ENCODE peak calls at places on chromosome 22, in seven cellular contexts. G is stomach; Z is CD4-positive, CD25-positive, alpha-beta regulatory T cell; H is neural progenitor cell; K is astrocyte; I is sigmoid colon; W is aorta. D is an unnamed sample. For H3K4me1, the result is how much of the 10 kb centered on the place peaks cover.

GRCh38 chr22:48258841-48259240 is 1496.4 kb downstream of the TBC1D22A start:
- DNase-seq in I (no peak), K (no peak), W (no peak), G (no peak), Z (no peak), H (no peak), D (no peak)

GRCh38 chr22:24486501-24486921 is 8.6 kb upstream of the UPB1 start:
- DNase-seq in Z (peak), G (no peak), W (no peak), I (no peak), H (no peak), K (peak), D (no peak)

GRCh38 chr22:40215266-40215665 is 37.5 kb downstream of the TNRC6B start:
- DNase-seq in G (peak), I (no peak), K (no peak), W (no peak), H (no peak), Z (peak), D (no peak)

GRCh38 chr22:24516301-24516737 is 21.2 kb downstream of the UPB1 start:
- DNase-seq in Z (no peak), H (no peak), K (peak), I (no peak), G (no peak), W (no peak), D (no peak)

GRCh38 chr22:29080061-29080975 is 7.5 kb downstream of the KREMEN1 start:
- DNase-seq in G (no peak), W (no peak), I (no peak), K (no peak), Z (no peak), H (no peak), D (no peak)

GRCh38 chr22:24176630-24177029 is 4.7 kb upstream of the SUSD2 start:
- DNase-seq in G (no peak), Z (no peak), H (no peak), K (no peak), W (peak), I (peak), D (no peak)

GRCh38 chr22:45469573-45470383 is 32.9 kb upstream of the FBLN1 start:
- DNase-seq in G (no peak), H (no peak), I (peak), K (no peak), Z (no peak), W (peak), D (no peak)

GRCh38 chr22:36323855-36324331 is 63.9 kb downstream of the MYH9 start:
- DNase-seq in W (peak), G (no peak), H (no peak), Z (no peak), K (peak), I (no peak), D (no peak)

GRCh38 chr22:17348464-17349103 is 20.7 kb upstream of the CECR2 start:
- DNase-seq in K (no peak), H (no peak), G (no peak), I (no peak), W (no peak), Z (no peak), D (no peak)

GRCh38 chr22:44352378-44353062 is 39.8 kb upstream of the SHISAL1 start:
- DNase-seq in H (no peak), W (peak), K (no peak), G (no peak), Z (no peak), I (peak), D (no peak)

GRCh38 chr22:18023509-18024275 is 669 bp downstream of the MICAL3 start:
- DNase-seq in H (peak), K (peak), W (peak), Z (peak), G (peak), I (peak), D (no peak)

GRCh38 chr22:46661221-46661851 is 41.1 kb downstream of the GRAMD4 start:
- DNase-seq in H (no peak), W (no peak), Z (peak), I (no peak), K (peak), G (no peak), D (peak)

GRCh38 chr22:36373258-36373579 is 14.5 kb downstream of the MYH9 start:
- DNase-seq in G (no peak), K (no peak), I (no peak), H (no peak), W (peak), Z (no peak), D (no peak)

GRCh38 chr22:37378642-37379058 is 48.6 kb downstream of the ELFN2 start:
- DNase-seq in K (no peak), Z (no peak), I (no peak), G (no peak), H (no peak), W (no peak), D (no peak)

GRCh38 chr22:33564683-33565082 is 355.6 kb downstream of the LARGE1 start:
- DNase-seq in K (no peak), H (no peak), I (no peak), W (no peak), Z (no peak), G (no peak), D (no peak)

GRCh38 chr22:40552070-40552469 is 84.4 kb downstream of the MRTFA start:
- DNase-seq in Z (no peak), W (no peak), I (no peak), G (no peak), H (no peak), K (no peak), D (no peak)

GRCh38 chr22:25492950-25493790 is 71.3 kb upstream of the GRK3 start:
- DNase-seq in I (no peak), W (no peak), K (no peak), H (no peak), Z (no peak), G (no peak), D (no peak)

GRCh38 chr22:25447689-25448434 is 116.6 kb upstream of the GRK3 start:
- DNase-seq in I (peak), H (peak), G (peak), K (peak), Z (peak), W (peak), D (peak)

GRCh38 chr22:25334091-25334490 is 114.7 kb downstream of the CRYBB2 start:
- DNase-seq in K (no peak), Z (peak), W (no peak), G (peak), I (no peak), H (peak), D (no peak)

GRCh38 chr22:40723396-40723933 is 44.2 kb downstream of the MCHR1 start:
- DNase-seq in H (no peak), I (no peak), G (no peak), W (no peak), Z (no peak), K (no peak), D (no peak)

GRCh38 chr22:48075604-48076400 is 1313.4 kb downstream of the TBC1D22A start:
- DNase-seq in I (peak), K (no peak), Z (no peak), G (no peak), W (no peak), H (no peak), D (no peak)

GRCh38 chr22:29695129-29695926 is 24.5 kb upstream of the CABP7 start:
- DNase-seq in G (no peak), I (no peak), H (no peak), K (no peak), Z (no peak), W (no peak), D (no peak)

GRCh38 chr22:23383491-23384450 is 196.3 kb downstream of the IGLL1 start:
- DNase-seq in W (peak), Z (no peak), I (no peak), G (peak), K (no peak), H (peak), D (no peak)

GRCh38 chr22:46084376-46084775 is 66.0 kb upstream of the PPARA start:
- DNase-seq in H (no peak), W (peak), G (no peak), I (no peak), K (no peak), Z (no peak), D (no peak)

GRCh38 chr22:23060612-23061400 is 9.5 kb upstream of the GNAZ start:
- DNase-seq in G (peak), H (no peak), I (no peak), Z (no peak), W (peak), K (no peak), D (no peak)

GRCh38 chr22:23180301-23180892 is at the start of gene BCR:
- DNase-seq in I (peak), K (peak), Z (peak), G (peak), W (peak), H (peak), D (peak)

GRCh38 chr22:43202756-43203155 is 15.8 kb upstream of the TTLL12 start:
- DNase-seq in H (no peak), G (no peak), Z (no peak), K (no peak), I (no peak), W (peak), D (no peak)
- H3K4me3 ChIP-seq in H (no peak), G (no peak), Z (no peak), K (no peak), I (no peak), W (no peak), D (no peak)

GRCh38 chr22:31286360-31287255 is 5.7 kb downstream of the PIK3IP1 start:
- DNase-seq in Z (peak), I (peak), H (no peak), K (no peak), W (no peak), G (no peak), D (peak)

GRCh38 chr22:31289335-31289734 is 3.0 kb downstream of the PIK3IP1 start:
- DNase-seq in H (no peak), W (no peak), Z (peak), K (no peak), G (peak), I (peak), D (no peak)

GRCh38 chr22:31290494-31291402 is 1.5 kb downstream of the PIK3IP1 start:
- DNase-seq in Z (peak), G (peak), K (peak), H (peak), I (peak), W (peak), D (peak)

GRCh38 chr22:31288496-31289235 is 3.6 kb downstream of the PIK3IP1 start:
- DNase-seq in H (no peak), K (no peak), G (no peak), Z (peak), W (no peak), I (peak), D (no peak)

GRCh38 chr22:31287818-31288495 is 4.3 kb downstream of the PIK3IP1 start:
- DNase-seq in G (no peak), H (no peak), W (no peak), K (no peak), Z (no peak), I (peak), D (no peak)
- H3K4me1 ChIP-seq in G (half or more), H (under half), W (under half), K (under half), Z (half or more), I (half or more), D (half or more)

DNA sequence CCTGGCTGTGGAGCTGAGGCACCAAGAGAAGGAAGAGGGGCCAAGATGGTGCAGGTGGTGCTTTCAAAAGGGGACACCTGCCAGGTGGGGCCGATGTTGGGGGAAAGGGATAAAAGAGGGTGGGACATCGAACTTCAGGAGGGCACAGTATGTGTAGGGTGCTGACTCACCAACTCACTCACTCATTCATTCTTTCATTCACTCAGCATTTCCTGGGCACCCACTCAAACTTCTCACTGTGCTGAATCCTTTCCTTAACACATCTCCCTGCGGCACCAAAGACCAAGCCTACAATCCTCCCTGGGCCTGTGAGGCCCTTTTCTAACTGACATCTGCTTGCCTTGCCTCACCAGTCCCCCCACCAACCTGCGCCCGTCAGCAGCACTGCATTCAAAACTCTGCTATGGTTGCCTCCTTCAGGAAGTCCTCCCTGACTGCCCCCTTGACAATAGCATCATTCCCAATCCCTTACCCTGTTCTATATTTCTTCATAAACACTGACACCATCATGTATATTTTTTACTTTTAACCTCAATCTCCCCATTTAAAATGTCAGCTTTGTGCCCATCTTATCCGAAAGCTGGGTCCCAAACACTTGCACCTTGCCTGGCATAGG is 246.6 kb downstream of the MN1 start:
- DNase-seq in W (no peak), H (no peak), I (no peak), K (peak), Z (no peak), G (no peak), D (no peak)
- H3K27ac ChIP-seq in W (no peak), H (no peak), I (no peak), K (no peak), Z (no peak), G (no peak), D (no peak)

DNA sequence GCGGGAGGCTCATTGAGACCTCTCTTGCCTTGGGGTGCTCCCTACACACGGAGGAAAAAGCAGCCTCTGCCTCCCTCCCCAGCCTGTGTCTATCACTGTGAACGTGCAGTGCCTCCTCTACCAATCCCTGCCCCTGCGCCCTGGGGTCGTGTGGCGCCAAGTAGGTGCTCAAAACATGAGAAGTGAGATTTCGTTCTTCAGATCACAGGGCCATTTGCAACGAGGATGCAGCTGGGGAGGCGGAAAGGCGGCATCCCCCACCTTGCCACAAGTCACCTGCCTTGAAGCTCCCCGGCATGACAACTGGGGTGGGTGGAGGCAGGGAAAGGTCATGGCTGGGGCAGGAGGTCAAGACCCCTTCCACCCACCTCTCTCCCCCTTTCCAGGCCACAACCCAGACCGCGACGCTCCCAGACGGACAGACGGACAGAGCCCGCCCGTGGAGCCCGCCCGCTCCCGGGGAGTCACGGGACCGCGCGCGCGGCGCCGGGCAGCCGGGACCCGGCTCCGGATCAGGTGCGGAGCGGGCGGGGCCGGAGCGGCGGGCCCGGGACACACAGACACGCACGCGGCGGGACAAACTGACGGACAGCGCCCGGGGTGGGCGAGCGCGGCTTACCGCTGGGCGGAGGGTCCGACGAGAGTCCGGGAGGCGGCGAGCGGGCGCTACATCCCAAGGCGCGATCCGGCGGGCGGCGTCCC is 487 bp downstream of the KCNJ4 start:
- DNase-seq in H (peak), Z (peak), W (no peak), K (no peak), I (no peak), G (no peak), D (no peak)
- H3K4me3 ChIP-seq in H (peak), Z (no peak), W (peak), K (no peak), I (no peak), G (peak), D (peak)

DNA sequence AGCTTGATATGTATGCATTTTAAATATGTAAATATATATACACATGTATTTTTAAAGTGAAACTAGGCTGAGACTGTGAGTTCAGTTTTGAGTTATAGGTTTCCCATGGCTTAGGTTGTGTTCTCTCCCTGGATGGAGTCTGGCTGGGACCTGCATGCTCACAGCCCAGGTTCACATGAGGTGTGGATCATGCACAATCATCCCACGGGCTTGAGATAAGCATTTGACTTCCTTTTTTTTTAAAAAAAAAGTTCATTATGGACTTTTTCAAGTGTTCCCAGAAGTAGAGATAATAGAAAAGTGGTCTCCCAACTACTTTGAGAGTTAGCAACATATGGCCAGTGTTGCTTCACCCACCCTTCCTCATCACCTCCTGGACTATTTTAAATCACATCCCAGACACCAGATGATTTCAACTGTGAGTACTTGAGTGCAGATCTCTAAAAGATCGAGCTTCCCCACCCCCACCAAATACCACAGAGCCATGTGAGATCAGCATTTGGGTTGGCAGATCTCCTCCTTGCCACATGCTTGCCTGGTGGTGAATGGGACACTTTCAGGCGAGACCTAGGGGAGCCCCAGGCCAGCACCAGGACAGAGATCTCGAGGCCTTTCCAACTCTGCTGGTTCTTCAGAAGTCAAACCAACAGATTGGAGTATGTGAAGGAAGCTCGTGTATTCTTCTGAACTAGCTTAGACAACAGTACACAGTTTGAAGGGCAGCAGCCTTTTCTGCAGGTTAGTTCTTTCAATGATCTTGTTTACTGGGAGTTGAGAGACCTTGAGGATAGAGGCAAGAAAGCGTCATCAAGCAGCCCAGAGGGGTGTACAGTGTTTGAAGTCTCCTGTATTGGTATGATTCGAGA is 15.9 kb downstream of the MED15 start:
- DNase-seq in H (no peak), Z (peak), G (no peak), I (no peak), K (peak), W (no peak), D (no peak)
- H3K4me1 ChIP-seq in H (under half), Z (half or more), G (half or more), I (under half), K (half or more), W (under half), D (under half)

DNA sequence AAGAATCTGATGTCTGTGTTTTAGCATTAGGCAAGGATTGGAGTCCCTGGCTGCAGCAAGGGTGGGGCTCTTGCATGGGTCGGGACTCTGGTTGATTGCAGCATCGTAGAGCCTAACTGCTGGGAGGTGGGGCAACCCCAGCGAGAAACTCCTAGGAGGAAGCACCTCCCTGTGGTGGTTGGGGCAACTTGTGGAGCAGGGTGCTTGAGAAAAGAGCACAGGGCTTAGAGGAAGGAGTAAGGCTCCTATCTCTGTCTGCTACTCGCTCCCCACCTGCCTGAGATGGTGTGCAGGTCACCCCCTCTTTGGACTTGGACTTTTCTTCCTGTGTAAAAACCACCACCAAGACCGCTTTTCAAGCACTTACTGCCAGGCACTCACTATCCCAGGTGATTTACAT is 15.6 kb downstream of the SREBF2 start:
- DNase-seq in Z (no peak), W (no peak), H (no peak), K (no peak), G (peak), I (peak), D (no peak)
- H3K27ac ChIP-seq in Z (no peak), W (no peak), H (no peak), K (no peak), G (peak), I (no peak), D (no peak)